ENCODE peak calls at places on chromosomes 12 and 14, in ten cellular contexts. K is endodermal cell, L is heart left ventricle, Q is A549, M is stomach, G is OCI-LY7, U is psoas muscle, P is body of pancreas, H is neural progenitor cell, O is A673. X is an unnamed sample.
A peak's percentile ranks its signal among the peaks of the same experiment; 100 is the strongest.

GRCh38 chr14:104732355-104732804 is 8.4 kb downstream of the ADSS1 start:
- DNase-seq in K (no peak), L (peak; percentile 90), Q (peak; percentile 44), M (peak; percentile 93), G (no peak), U (peak; percentile 85), P (peak; percentile 49), H (no peak), O (no peak), X (peak; percentile 92)

GRCh38 chr14:100860556-100861187 is 34.8 kb downstream of the MEG3 start:
- DNase-seq in K (no peak), L (peak; percentile 53), Q (no peak), M (no peak), G (no peak), U (no peak), P (no peak), H (no peak), O (peak; percentile 90), X (no peak)

GRCh38 chr14:68685419-68686211 is 107.3 kb downstream of the ZFP36L1 start:
- DNase-seq in K (no peak), L (no peak), Q (no peak), M (no peak), G (peak; percentile 98), U (no peak), P (peak; percentile 72), H (no peak), O (no peak), X (peak; percentile 41)

GRCh38 chr14:26528415-26529182 is 69.2 kb downstream of the NOVA1 start:
- DNase-seq in K (no peak), L (no peak), Q (no peak), M (no peak), G (no peak), U (peak; percentile 44), P (no peak), H (no peak), O (no peak), X (peak; percentile 64)

GRCh38 chr12:88897723-88898122 is 317.5 kb upstream of the KITLG start:
- DNase-seq in K (no peak), L (no peak), Q (no peak), M (no peak), G (no peak), U (no peak), P (no peak), H (no peak), O (peak; percentile 14), X (no peak)

GRCh38 chr12:13970803-13971202 is 10.6 kb downstream of the GRIN2B start:
- DNase-seq in K (no peak), L (no peak), Q (no peak), M (no peak), G (no peak), U (no peak), P (no peak), H (no peak), O (no peak), X (no peak)

GRCh38 chr12:3646561-3647241 is 106.2 kb downstream of the CRACR2A start:
- DNase-seq in K (no peak), L (no peak), Q (no peak), M (no peak), G (peak; percentile 4), U (no peak), P (peak; percentile 27), H (peak; percentile 46), O (no peak), X (peak; percentile 79)

GRCh38 chr12:460301-461230 is 827 bp downstream of the B4GALNT3 start:
- DNase-seq in K (peak; percentile 75), L (peak; percentile 71), Q (no peak), M (no peak), G (peak; percentile 37), U (peak; percentile 33), P (peak; percentile 36), H (peak; percentile 57), O (peak; percentile 31), X (peak; percentile 32)

GRCh38 chr14:92039720-92040430 is at the start of gene TRIP11:
- DNase-seq in K (peak; percentile 98), L (peak; percentile 96), Q (peak; percentile 94), M (peak; percentile 95), G (peak; percentile 94), U (peak; percentile 96), P (peak; percentile 95), H (peak; percentile 96), O (peak; percentile 96), X (peak; percentile 96)

GRCh38 chr12:51686727-51687126 is 95.7 kb downstream of the SCN8A start:
- DNase-seq in K (no peak), L (no peak), Q (no peak), M (no peak), G (no peak), U (no peak), P (no peak), H (no peak), O (peak; percentile 4), X (no peak)

GRCh38 chr12:51683763-51684357 is 92.8 kb downstream of the SCN8A start:
- DNase-seq in K (no peak), L (no peak), Q (no peak), M (peak; percentile 38), G (no peak), U (no peak), P (peak; percentile 62), H (no peak), O (peak; percentile 7), X (peak; percentile 6)

GRCh38 chr12:51692016-51692415 is 101.0 kb downstream of the SCN8A start:
- DNase-seq in K (no peak), L (no peak), Q (no peak), M (no peak), G (no peak), U (no peak), P (no peak), H (no peak), O (no peak), X (no peak)

GRCh38 chr12:51689972-51690371 is 98.9 kb downstream of the SCN8A start:
- DNase-seq in K (no peak), L (no peak), Q (no peak), M (no peak), G (no peak), U (no peak), P (no peak), H (no peak), O (no peak), X (no peak)

DNA sequence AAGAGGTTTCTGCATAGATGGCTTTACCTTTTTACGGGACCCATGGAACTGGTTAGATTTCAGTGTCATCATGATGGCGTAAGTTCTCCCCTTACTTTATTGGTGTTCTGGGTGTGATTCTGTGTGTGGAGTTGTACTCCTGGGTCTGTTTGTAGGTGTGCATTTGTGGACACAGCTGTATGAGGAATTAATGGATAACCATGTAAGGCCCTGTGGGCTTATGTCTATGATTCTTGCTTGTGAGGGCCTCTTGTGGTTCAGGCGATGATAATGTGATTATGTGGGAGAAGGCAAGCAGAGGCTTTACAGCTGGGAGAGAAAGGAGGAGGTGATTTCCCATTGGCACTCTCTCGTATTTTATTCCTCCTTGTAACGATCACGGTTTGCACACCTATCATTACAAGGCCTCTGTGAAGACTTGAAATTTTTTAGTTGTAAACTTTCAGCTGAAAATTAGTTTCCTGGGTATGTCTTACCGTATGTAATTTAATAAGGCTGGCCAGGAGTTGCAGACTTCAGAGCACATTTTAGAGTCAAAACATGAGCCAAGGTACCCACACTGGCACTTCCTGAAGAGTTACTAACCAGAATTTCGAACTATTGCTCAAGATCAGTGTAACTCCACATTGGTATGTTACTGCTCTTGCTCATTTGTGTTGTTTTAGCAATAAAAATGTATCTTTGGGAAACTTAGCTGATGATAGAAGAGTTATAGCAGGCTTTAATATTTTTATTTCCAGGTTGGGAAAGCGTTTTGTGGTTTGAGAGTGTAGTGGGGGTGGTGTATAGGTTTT is 96.3 kb downstream of the SCN8A start:
- DNase-seq in K (no peak), L (no peak), Q (no peak), M (no peak), G (no peak), U (no peak), P (no peak), H (no peak), O (peak; percentile 30), X (no peak)
- H3K4me1 ChIP-seq in K (no peaks in the 10 kb centered on the region), L (no peaks in the 10 kb centered on the region), Q (peaks cover 25% of the 10 kb centered on the region), M (peaks cover 14% of the 10 kb centered on the region), G (no peaks in the 10 kb centered on the region), U (peaks cover 13% of the 10 kb centered on the region), P (peaks cover 20% of the 10 kb centered on the region), H (no peaks in the 10 kb centered on the region), O (peaks cover 38% of the 10 kb centered on the region), X (no peaks in the 10 kb centered on the region)

GRCh38 chr12:122014781-122015180 is 6.9 kb upstream of the BCL7A start:
- DNase-seq in K (no peak), L (no peak), Q (no peak), M (no peak), G (no peak), U (no peak), P (no peak), H (no peak), O (no peak), X (no peak)
- H3K4me3 ChIP-seq in K (no peak overlapping the region), L (no peak overlapping the region), Q (no peak overlapping the region), M (no peak overlapping the region), G (peak overlapping the region; percentile 43), U (no peak overlapping the region), P (no peak overlapping the region), H (no peak overlapping the region), O (no peak overlapping the region), X (no peak overlapping the region)

DNA sequence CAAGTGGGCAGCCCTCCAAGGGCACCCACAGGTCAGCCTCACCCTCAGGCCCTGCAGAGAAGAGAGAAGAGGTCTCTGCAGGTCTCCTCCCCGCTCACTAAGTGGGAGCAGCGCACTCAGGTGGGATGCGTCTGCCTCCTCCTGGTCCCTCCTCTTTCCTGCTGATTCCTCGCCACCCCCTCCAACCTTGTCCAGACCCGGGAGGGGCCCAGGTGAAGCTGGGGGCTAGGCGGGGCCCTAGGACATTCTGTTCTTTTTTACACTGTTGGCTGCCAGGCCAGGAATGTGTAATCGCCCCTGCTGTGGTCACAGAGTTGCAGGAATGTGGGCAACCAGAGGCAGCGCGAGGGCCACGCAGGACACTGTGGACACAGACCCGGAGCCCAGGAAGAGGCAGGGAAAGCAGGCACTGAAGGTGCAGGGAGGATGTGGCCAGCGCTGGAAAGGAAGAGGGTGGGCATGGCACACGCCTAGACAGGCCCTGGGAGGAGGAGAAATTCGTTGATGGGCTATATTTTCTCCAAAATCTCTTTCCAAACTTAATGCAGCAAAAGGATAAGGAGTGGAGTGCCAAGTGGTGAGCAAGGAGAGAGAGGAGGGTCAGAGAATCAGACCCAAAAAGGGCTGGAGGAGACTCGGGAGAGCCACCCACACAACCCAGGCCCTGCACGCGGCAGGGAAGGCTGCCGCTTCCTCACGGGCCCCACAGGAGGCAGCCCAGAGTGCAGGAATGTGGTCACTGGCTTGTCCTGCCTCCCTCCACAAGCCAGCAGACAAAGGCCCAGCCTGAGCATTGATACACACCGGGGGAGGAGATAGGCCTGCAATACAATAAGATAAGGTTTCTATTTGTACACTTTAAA is 947 bp upstream of the SCNN1A start:
- DNase-seq in K (peak; percentile 94), L (peak; percentile 73), Q (peak; percentile 86), M (peak; percentile 92), G (no peak), U (peak; percentile 70), P (peak; percentile 84), H (peak; percentile 87), O (no peak), X (peak; percentile 98)
- TF ChIP-seq CTCF in K (peak; percentile 84), L (peak; percentile 28), Q (peak; percentile 27), M (no peak), G (peak; percentile 49), U (peak; percentile 25), P (no peak), H (peak; percentile 50), O (peak; percentile 20), X (no peak)

DNA sequence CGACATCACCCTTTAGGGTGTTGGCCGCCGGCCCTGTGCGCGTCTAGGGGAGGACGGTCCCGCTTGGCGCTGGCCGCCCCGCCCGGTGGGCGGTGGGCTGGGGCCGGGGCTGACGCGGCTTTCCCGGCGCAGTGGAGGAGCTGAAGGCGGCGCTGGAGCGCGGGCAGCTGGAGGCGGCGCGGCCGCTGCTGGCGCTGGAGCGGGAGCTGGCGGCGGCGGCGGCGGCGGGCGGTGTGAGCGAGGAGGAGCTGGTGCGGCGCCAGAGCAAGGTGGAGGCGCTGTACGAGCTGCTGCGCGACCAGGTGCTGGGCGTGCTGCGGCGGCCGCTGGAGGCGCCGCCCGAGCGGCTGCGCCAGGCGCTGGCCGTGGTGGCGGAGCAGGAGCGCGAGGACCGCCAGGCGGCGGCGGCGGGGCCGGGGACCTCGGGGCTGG is 3.6 kb downstream of the TNFAIP2 start:
- DNase-seq in K (peak; percentile 92), L (peak; percentile 73), Q (no peak), M (peak; percentile 88), G (no peak), U (peak; percentile 60), P (peak; percentile 87), H (peak; percentile 95), O (peak; percentile 45), X (peak; percentile 86)
- H3K4me1 ChIP-seq in K (no peaks in the 10 kb centered on the region), L (peaks cover 3% of the 10 kb centered on the region), Q (peaks cover 75% of the 10 kb centered on the region), M (peaks cover 87% of the 10 kb centered on the region), G (no peaks in the 10 kb centered on the region), U (peaks cover 45% of the 10 kb centered on the region), P (peaks cover 91% of the 10 kb centered on the region), H (peaks cover 17% of the 10 kb centered on the region), O (peaks cover 18% of the 10 kb centered on the region), X (peaks cover 94% of the 10 kb centered on the region)

X was measured in thyroid gland.